ENCODE peak calls at places on chromosomes 1 and 21, in ten cellular contexts. E, Z, F, D, L, G, J, V, N and B are unnamed samples. For H3K36me3, the result is how much of the 10 kb centered on the place peaks cover.

GRCh38 chr21:36861595-36861883 is 104.9 kb downstream of the HLCS start:
- DNase-seq in E (no peak), Z (no peak), F (no peak), D (no peak), L (no peak), G (no peak), J (no peak), V (no peak), N (peak), B (peak)

GRCh38 chr1:197911857-197912696 is 5.1 kb upstream of the LHX9 start:
- DNase-seq in E (no peak), Z (no peak), F (no peak), D (no peak), L (no peak), G (no peak), J (no peak), V (peak), N (no peak), B (peak)

GRCh38 chr1:228317891-228318810 is 88.5 kb downstream of the TRIM11 start:
- DNase-seq in E (no peak), Z (peak), F (no peak), D (peak), L (no peak), G (no peak), J (peak), V (no peak), N (no peak), B (no peak)

GRCh38 chr1:15158506-15159165 is 5.1 kb downstream of the TMEM51 start:
- DNase-seq in E (no peak), Z (no peak), F (peak), D (no peak), L (peak), G (no peak), J (no peak), V (no peak), N (peak), B (peak)

GRCh38 chr1:35595684-35596083 is 22.6 kb downstream of the TFAP2E start:
- DNase-seq in E (no peak), Z (no peak), F (no peak), D (no peak), L (no peak), G (no peak), J (no peak), V (no peak), N (no peak), B (no peak)

GRCh38 chr1:35561972-35562680 is 4.5 kb downstream of the NCDN start:
- DNase-seq in E (no peak), Z (no peak), F (no peak), D (no peak), L (no peak), G (no peak), J (peak), V (no peak), N (no peak), B (no peak)

GRCh38 chr1:59765036-59765730 is 49.6 kb upstream of the HOOK1 start:
- DNase-seq in E (no peak), Z (no peak), F (peak), D (no peak), L (no peak), G (peak), J (no peak), V (no peak), N (no peak), B (peak)

GRCh38 chr1:243513726-243514491 is 258.1 kb downstream of the SDCCAG8 start:
- DNase-seq in E (no peak), Z (no peak), F (peak), D (no peak), L (peak), G (no peak), J (no peak), V (no peak), N (peak), B (no peak)

GRCh38 chr1:181910905-181911304 is 150.6 kb downstream of the ZNF648 start:
- DNase-seq in E (no peak), Z (no peak), F (no peak), D (no peak), L (no peak), G (no peak), J (no peak), V (peak), N (no peak), B (no peak)

GRCh38 chr1:197269053-197269452 is 1.0 kb downstream of the CRB1 start:
- DNase-seq in E (no peak), Z (no peak), F (no peak), D (no peak), L (no peak), G (no peak), J (no peak), V (peak), N (no peak), B (no peak)

GRCh38 chr21:15543473-15543872 is 186.3 kb upstream of the USP25 start:
- DNase-seq in E (no peak), Z (no peak), F (peak), D (no peak), L (no peak), G (no peak), J (no peak), V (no peak), N (no peak), B (no peak)

GRCh38 chr1:246592695-246593094 is 26.4 kb downstream of the CNST start:
- DNase-seq in E (no peak), Z (no peak), F (no peak), D (no peak), L (peak), G (no peak), J (no peak), V (no peak), N (peak), B (no peak)

DNA sequence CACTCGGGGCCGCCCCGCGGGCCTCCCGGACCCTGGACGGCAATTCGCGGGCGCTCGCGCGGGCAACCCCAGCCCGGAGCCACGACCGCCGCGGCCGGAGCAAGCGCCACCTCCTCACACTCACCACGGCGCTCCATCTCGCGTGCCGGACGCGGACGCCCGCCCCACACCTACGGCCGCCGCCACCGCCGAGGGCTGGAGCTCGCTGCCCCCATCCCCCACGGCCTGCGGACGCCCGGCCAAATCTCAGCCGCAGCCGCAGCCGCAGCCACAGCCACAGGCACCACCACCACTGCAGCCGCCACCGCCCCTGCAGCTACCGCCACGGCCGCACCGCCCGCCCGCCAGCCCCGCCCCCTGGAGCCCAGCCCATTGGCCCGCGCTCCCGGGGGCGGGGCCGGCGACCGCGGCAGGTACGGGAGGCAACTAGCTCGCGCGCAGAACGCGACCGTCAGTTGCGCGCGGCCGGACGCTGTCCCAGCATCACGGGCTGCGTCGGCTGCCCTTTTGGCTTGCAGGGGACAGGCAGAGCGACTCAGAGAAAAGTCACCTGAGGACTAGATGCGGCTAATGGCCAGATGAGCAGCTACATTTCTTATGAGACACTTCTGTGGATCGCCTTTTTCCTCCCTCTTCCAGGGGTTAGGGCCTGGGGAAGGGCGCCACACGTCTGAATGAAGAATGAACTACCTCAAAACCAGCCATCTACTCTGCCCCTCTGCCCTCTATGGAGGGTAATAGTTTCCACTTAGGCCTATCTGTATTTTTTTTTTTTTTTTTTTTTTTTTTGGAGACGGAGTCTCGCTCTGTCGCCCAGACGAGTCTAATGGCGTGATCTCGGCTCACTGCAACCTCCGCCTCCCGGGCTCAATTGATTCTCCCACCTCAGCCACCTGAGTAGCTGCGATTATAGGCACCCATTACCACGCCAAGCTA is at the start of gene ARHGAP29:
- DNase-seq in E (peak), Z (peak), F (peak), D (peak), L (no peak), G (peak), J (peak), V (peak), N (peak), B (peak)
- TF ChIP-seq CTCF in E (peak), Z (no peak), F (no peak), D (no peak), L (no peak), G (peak), J (no peak), V (peak), N (no peak), B (no peak)

DNA sequence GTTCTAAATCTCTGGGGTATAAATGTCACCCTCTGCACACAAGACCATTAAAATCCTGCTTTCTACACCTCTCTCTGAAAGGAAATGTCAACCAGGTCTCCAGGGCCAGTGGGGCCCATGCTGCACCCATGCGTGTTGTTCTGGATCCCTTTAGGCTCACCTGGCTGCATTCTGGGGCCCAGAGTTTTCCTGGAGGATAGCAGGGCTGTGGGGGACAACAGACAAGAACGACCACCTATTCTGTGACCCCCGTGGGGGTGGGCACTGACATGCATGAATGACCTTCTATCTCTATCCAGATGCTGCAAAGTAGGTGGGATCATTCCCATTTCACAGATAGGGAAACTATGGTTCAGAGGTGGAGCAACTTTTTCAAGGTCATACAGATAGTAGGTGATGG is 41.6 kb downstream of the TNNT2 start:
- DNase-seq in E (no peak), Z (no peak), F (no peak), D (no peak), L (no peak), G (no peak), J (no peak), V (no peak), N (no peak), B (no peak)
- H3K4me3 ChIP-seq in E (no peak), Z (no peak), F (no peak), D (no peak), L (no peak), G (no peak), J (no peak), V (no peak), N (no peak), B (no peak)

GRCh38 chr21:35838987-35839763 is 221.2 kb downstream of the SETD4 start:
- DNase-seq in E (no peak), Z (no peak), F (peak), D (no peak), L (no peak), G (no peak), J (no peak), V (no peak), N (no peak), B (no peak)
- H3K36me3 ChIP-seq in E (under half), Z (under half), F (under half), D (under half), L (under half), G (under half), J (under half), V (under half), N (under half), B (under half)

DNA sequence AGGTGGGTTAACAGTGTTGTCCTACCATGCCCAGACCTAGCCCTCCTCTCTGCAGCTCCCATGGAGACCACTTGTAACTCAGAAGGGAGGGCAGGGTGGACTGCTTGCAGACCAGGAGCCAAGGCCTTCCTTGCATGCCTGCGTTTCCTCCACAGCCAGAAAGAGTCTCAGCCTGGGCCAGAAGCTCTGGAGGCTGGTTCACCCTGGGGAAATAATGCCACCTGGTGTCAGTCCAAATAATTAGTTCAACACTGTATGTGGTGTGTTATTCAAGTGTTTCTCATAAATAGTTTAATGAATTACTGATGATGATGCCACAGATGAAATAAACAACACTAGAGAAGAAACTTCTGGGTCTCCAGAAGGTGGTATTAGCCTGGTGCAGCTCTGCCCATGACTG is 16.9 kb upstream of the VANGL1 start:
- DNase-seq in E (no peak), Z (no peak), F (no peak), D (no peak), L (no peak), G (no peak), J (no peak), V (no peak), N (no peak), B (no peak)
- TF ChIP-seq CTCF in E (no peak), Z (no peak), F (peak), D (no peak), L (no peak), G (no peak), J (no peak), V (peak), N (no peak), B (peak)

DNA sequence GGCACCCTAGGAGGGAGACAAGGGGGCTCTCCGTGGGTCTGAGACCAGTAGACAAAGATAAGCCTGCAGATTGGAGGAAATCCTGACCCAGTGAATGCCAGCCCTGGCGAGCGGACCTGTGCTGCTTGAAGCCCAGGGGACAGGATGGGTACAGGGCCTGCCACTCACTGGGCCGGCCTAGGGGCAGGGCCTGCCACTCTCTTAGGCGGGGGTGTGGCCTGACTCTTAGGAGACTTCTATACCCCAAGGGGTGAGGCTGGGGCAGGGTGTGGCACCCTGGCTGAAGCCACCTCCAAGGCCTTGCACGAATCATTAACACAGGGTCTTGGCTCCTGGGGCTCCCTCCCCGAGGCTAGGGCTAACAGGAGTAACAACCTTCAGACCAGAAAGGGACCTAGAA is 30.7 kb downstream of the TRIM62 start:
- DNase-seq in E (no peak), Z (no peak), F (no peak), D (no peak), L (no peak), G (no peak), J (no peak), V (no peak), N (no peak), B (no peak)
- H3K4me3 ChIP-seq in E (no peak), Z (no peak), F (no peak), D (no peak), L (no peak), G (no peak), J (no peak), V (no peak), N (no peak), B (no peak)

GRCh38 chr1:6197746-6198427 is 1.5 kb downstream of the RPL22 start:
- DNase-seq in E (no peak), Z (no peak), F (no peak), D (no peak), L (no peak), G (no peak), J (no peak), V (no peak), N (no peak), B (no peak)
- H3K36me3 ChIP-seq in E (under half), Z (under half), F (under half), D (under half), L (under half), G (under half), J (under half), V (under half), N (under half), B (under half)